ENCODE peak calls at places on chromosomes 4 and X, in four cellular contexts. Z, D, R and C are unnamed samples.

GRCh38 chr4:29051381-29051965 is 1668.7 kb upstream of the PCDH7 start:
- DNase-seq in Z (no peak), D (peak; percentile 82), R (no peak), C (no peak)

GRCh38 chr4:127500242-127500641 is 132.5 kb upstream of the INTU start:
- DNase-seq in Z (no peak), D (no peak), R (no peak), C (no peak)

GRCh38 chrX:106731590-106731989 is 5.1 kb downstream of the RNF128 start:
- DNase-seq in Z (no peak), D (no peak), R (no peak), C (no peak)

GRCh38 chrX:50448565-50448964 is 22.1 kb downstream of the DGKK start:
- DNase-seq in Z (no peak), D (peak; percentile 1), R (no peak), C (no peak)

GRCh38 chrX:154813801-154814200 is 8.5 kb upstream of the MPP1 start:
- DNase-seq in Z (no peak), D (no peak), R (no peak), C (no peak)

GRCh38 chrX:43949669-43950068 is 23.5 kb downstream of the NDP start:
- DNase-seq in Z (no peak), D (no peak), R (peak; percentile 67), C (no peak)

GRCh38 chr4:48944659-48945290 is 38.2 kb upstream of the OCIAD2 start:
- DNase-seq in Z (no peak), D (no peak), R (no peak), C (no peak)

GRCh38 chr4:83582289-83582756 is 46.4 kb downstream of the GPAT3 start:
- DNase-seq in Z (peak; percentile 26), D (no peak), R (no peak), C (no peak)

GRCh38 chrX:21639775-21640174 is 18.4 kb downstream of the KLHL34 start:
- DNase-seq in Z (no peak), D (no peak), R (no peak), C (no peak)

GRCh38 chr4:33649015-33649414 is 2595.3 kb downstream of the ARAP2 start:
- DNase-seq in Z (no peak), D (peak; percentile 5), R (peak; percentile 5), C (no peak)

GRCh38 chrX:111095974-111096870 is at the start of gene PAK3:
- DNase-seq in Z (no peak), D (peak; percentile 64), R (peak; percentile 88), C (no peak)

GRCh38 chr4:52369649-52370048 is 289.5 kb downstream of the USP46 start:
- DNase-seq in Z (no peak), D (no peak), R (peak; percentile 25), C (no peak)

GRCh38 chr4:41204400-41204978 is 9.9 kb downstream of the APBB2 start:
- DNase-seq in Z (no peak), D (peak; percentile 83), R (no peak), C (no peak)

GRCh38 chr4:147799986-147800555 is 68.2 kb downstream of the ARHGAP10 start:
- DNase-seq in Z (no peak), D (no peak), R (no peak), C (no peak)

GRCh38 chr4:147768113-147768512 is 36.2 kb downstream of the ARHGAP10 start:
- DNase-seq in Z (no peak), D (peak; percentile 87), R (no peak), C (peak; percentile 80)

GRCh38 chrX:30577362-30577961 is at the start of gene TASL:
- DNase-seq in Z (peak; percentile 17), D (no peak), R (no peak), C (peak; percentile 70)

GRCh38 chr4:1232661-1233621 is 16.0 kb downstream of the CTBP1 start:
- DNase-seq in Z (no peak), D (peak; percentile 20), R (no peak), C (no peak)

GRCh38 chr4:32485976-32486375 is 1765.8 kb downstream of the PCDH7 start:
- DNase-seq in Z (no peak), D (no peak), R (peak; percentile 35), C (no peak)

GRCh38 chr4:2798399-2799301 is 5.8 kb downstream of the SH3BP2 start:
- DNase-seq in Z (peak; percentile 37), D (no peak), R (no peak), C (peak; percentile 88)

GRCh38 chr4:142350886-142351285 is 495.2 kb downstream of the INPP4B start:
- DNase-seq in Z (no peak), D (peak; percentile 50), R (no peak), C (no peak)

GRCh38 chr4:168631241-168632151 is 134.6 kb downstream of the PALLD start:
- DNase-seq in Z (no peak), D (peak; percentile 55), R (peak; percentile 93), C (no peak)

GRCh38 chr4:63784822-63785221 is 624.4 kb downstream of the TECRL start:
- DNase-seq in Z (no peak), D (no peak), R (no peak), C (no peak)

GRCh38 chr4:169909479-169909878 is 116.7 kb downstream of the MFAP3L start:
- DNase-seq in Z (no peak), D (no peak), R (no peak), C (no peak)

GRCh38 chr4:107854326-107855030 is 29.7 kb downstream of the SGMS2 start:
- DNase-seq in Z (no peak), D (peak; percentile 14), R (no peak), C (no peak)

GRCh38 chrX:69136546-69137331 is 28.5 kb downstream of the PJA1 start:
- DNase-seq in Z (no peak), D (no peak), R (peak; percentile 42), C (no peak)

GRCh38 chr4:82401600-82401999 is 27.8 kb upstream of the HNRNPD start:
- DNase-seq in Z (no peak), D (no peak), R (no peak), C (no peak)

GRCh38 chr4:178037459-178038214 is 595.4 kb upstream of the AGA start:
- DNase-seq in Z (no peak), D (no peak), R (no peak), C (no peak)

GRCh38 chrX:95351089-95351488 is 1333.6 kb upstream of the DIAPH2 start:
- DNase-seq in Z (no peak), D (no peak), R (no peak), C (no peak)

GRCh38 chrX:95346854-95347253 is 1337.8 kb upstream of the DIAPH2 start:
- DNase-seq in Z (no peak), D (peak; percentile 5), R (no peak), C (no peak)
- TF ChIP-seq CTCF in Z (no peak), D (peak; percentile 38), R (no peak), C (no peak)

DNA sequence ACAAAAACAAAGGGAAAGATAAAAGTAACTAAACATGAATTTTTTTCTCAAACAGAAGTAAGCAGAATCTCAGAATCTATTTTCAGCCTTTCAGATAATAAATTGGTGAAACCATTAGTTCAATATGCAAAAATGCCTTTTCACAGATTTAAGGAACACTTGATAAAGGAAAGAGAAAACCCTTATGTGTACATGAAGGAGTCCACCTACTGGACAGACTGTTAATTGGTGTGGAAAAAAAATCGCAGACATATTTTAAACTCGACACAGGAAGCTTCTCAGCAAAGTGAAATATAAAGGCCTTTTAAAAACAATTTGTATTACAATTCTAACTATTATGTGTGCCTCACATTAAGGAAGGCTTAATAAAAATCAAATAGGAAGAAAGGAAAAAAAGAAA is 22.3 kb downstream of the COX7B2 start:
- DNase-seq in Z (no peak), D (peak; percentile 39), R (peak; percentile 4), C (no peak)
- TF ChIP-seq CTCF in Z (no peak), D (peak; percentile 55), R (peak; percentile 32), C (peak; percentile 15)

GRCh38 chr4:38734886-38735285 is 47.9 kb downstream of the TLR10 start:
- DNase-seq in Z (no peak), D (no peak), R (no peak), C (no peak)
- TF ChIP-seq CTCF in Z (no peak), D (no peak), R (no peak), C (no peak)

GRCh38 chr4:24589448-24589847 is 5.1 kb upstream of the DHX15 start:
- DNase-seq in Z (no peak), D (no peak), R (no peak), C (no peak)

GRCh38 chr4:24582235-24582863 is 2.0 kb downstream of the DHX15 start:
- DNase-seq in Z (no peak), D (no peak), R (no peak), C (no peak)

GRCh38 chr4:24588216-24588954 is 4.0 kb upstream of the DHX15 start:
- DNase-seq in Z (no peak), D (no peak), R (peak; percentile 53), C (no peak)

GRCh38 chr4:24583451-24584174 is 741 bp downstream of the DHX15 start:
- DNase-seq in Z (peak; percentile 31), D (peak; percentile 37), R (peak; percentile 71), C (no peak)

GRCh38 chr4:24584175-24584850 is at the start of gene DHX15:
- DNase-seq in Z (peak; percentile 88), D (peak; percentile 97), R (peak; percentile 97), C (peak; percentile 96)
- TF ChIP-seq CTCF in Z (no peak), D (peak; percentile 4), R (no peak), C (no peak)

GRCh38 chrX:134732676-134733075 is 74.4 kb upstream of the PLAC1 start:
- DNase-seq in Z (no peak), D (no peak), R (no peak), C (no peak)

GRCh38 chrX:134725103-134725690 is 66.9 kb upstream of the PLAC1 start:
- DNase-seq in Z (no peak), D (no peak), R (no peak), C (no peak)

GRCh38 chrX:134721766-134722532 is 63.7 kb upstream of the PLAC1 start:
- DNase-seq in Z (no peak), D (no peak), R (no peak), C (no peak)

GRCh38 chrX:134732152-134732551 is 73.9 kb upstream of the PLAC1 start:
- DNase-seq in Z (no peak), D (no peak), R (no peak), C (no peak)

GRCh38 chrX:134727363-134727762 is 69.1 kb upstream of the PLAC1 start:
- DNase-seq in Z (no peak), D (no peak), R (no peak), C (no peak)
- TF ChIP-seq CTCF in Z (no peak), D (peak; percentile 24), R (peak; percentile 34), C (no peak)

DNA sequence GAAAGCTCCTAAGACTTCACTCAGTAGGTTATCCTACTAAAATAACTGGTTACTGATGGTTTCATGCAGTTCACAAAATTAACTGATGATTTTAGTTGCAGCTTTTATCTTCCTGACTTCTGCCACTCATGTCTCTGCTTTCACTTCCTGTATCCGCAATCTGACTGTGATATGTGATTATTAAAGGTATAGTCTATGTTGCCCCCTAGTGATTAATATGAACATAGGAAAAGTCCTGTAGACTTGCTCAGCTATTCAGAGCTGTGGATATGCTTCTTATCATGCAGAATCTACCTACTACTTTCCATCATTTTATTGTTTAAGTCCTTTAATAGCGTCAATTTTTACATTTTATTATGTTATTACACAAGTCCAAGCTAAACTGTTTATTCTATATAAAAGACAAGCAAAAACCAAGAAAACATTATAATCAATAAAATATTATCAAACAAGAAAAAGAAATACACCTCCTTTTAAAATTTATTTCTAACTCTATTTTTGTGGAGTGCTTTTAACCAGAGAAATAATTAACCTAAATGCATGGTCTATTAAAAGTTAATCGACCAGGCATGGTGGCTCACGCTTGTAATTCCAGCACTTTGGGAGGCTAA is 40.6 kb upstream of the TLR2 start:
- DNase-seq in Z (no peak), D (peak; percentile 59), R (peak; percentile 34), C (no peak)
- TF ChIP-seq CTCF in Z (peak; percentile 36), D (peak; percentile 53), R (peak; percentile 46), C (peak; percentile 53)